ENCODE peak calls at places on chromosomes 5 and 9, in five cellular contexts. One of them, this sample, is unnamed.

GRCh38 chr5:81151546-81151945 is 81.6 kb upstream of the CKMT2 start:
- DNase-seq in heart right ventricle: no peak
- DNase-seq in glomerular endothelial cell: peak
- DNase-seq in activated T-cell treated with anti-CD3 and anti-CD28 coated beads for 1 hour: no peak
- DNase-seq in AG10803: peak
- DNase-seq in this sample: no peak

GRCh38 chr9:4305065-4305481 is 5.2 kb upstream of the GLIS3 start:
- DNase-seq in AG10803: no peak
- DNase-seq in glomerular endothelial cell: no peak
- DNase-seq in heart right ventricle: no peak
- DNase-seq in activated T-cell treated with anti-CD3 and anti-CD28 coated beads for 1 hour: no peak
- DNase-seq in this sample: no peak

GRCh38 chr9:124257865-124258764 is at the start of gene NEK6:
- DNase-seq in heart right ventricle: peak
- DNase-seq in activated T-cell treated with anti-CD3 and anti-CD28 coated beads for 1 hour: peak
- DNase-seq in glomerular endothelial cell: no peak
- DNase-seq in AG10803: peak
- DNase-seq in this sample: peak

GRCh38 chr5:11851402-11851801 is 52.8 kb downstream of the CTNND2 start:
- DNase-seq in glomerular endothelial cell: no peak
- DNase-seq in AG10803: no peak
- DNase-seq in heart right ventricle: no peak
- DNase-seq in activated T-cell treated with anti-CD3 and anti-CD28 coated beads for 1 hour: no peak
- DNase-seq in this sample: no peak

GRCh38 chr9:100911273-100911672 is 117.3 kb upstream of the PLPPR1 start:
- DNase-seq in glomerular endothelial cell: no peak
- DNase-seq in heart right ventricle: no peak
- DNase-seq in AG10803: no peak
- DNase-seq in activated T-cell treated with anti-CD3 and anti-CD28 coated beads for 1 hour: no peak
- DNase-seq in this sample: no peak

GRCh38 chr5:98768160-98769005 is 5.1 kb upstream of the RGMB start:
- DNase-seq in activated T-cell treated with anti-CD3 and anti-CD28 coated beads for 1 hour: no peak
- DNase-seq in glomerular endothelial cell: no peak
- DNase-seq in heart right ventricle: no peak
- DNase-seq in AG10803: peak
- DNase-seq in this sample: no peak

GRCh38 chr9:127844821-127845359 is 9.6 kb downstream of the ENG start:
- DNase-seq in activated T-cell treated with anti-CD3 and anti-CD28 coated beads for 1 hour: no peak
- DNase-seq in heart right ventricle: peak
- DNase-seq in AG10803: peak
- DNase-seq in glomerular endothelial cell: no peak
- DNase-seq in this sample: no peak

GRCh38 chr5:127321465-127321864 is 30.9 kb downstream of the MEGF10 start:
- DNase-seq in heart right ventricle: no peak
- DNase-seq in glomerular endothelial cell: no peak
- DNase-seq in AG10803: no peak
- DNase-seq in activated T-cell treated with anti-CD3 and anti-CD28 coated beads for 1 hour: no peak
- DNase-seq in this sample: no peak

GRCh38 chr5:116451905-116452450 is 122.6 kb downstream of the SEMA6A start:
- DNase-seq in AG10803: no peak
- DNase-seq in activated T-cell treated with anti-CD3 and anti-CD28 coated beads for 1 hour: no peak
- DNase-seq in heart right ventricle: no peak
- DNase-seq in glomerular endothelial cell: no peak
- DNase-seq in this sample: no peak

GRCh38 chr5:162248107-162248713 is 180.6 kb downstream of the GABRG2 start:
- DNase-seq in heart right ventricle: no peak
- DNase-seq in glomerular endothelial cell: no peak
- DNase-seq in activated T-cell treated with anti-CD3 and anti-CD28 coated beads for 1 hour: no peak
- DNase-seq in AG10803: no peak
- DNase-seq in this sample: no peak

GRCh38 chr5:17431272-17432050 is 66.6 kb upstream of the TAF11L2 start:
- DNase-seq in heart right ventricle: no peak
- DNase-seq in glomerular endothelial cell: no peak
- DNase-seq in activated T-cell treated with anti-CD3 and anti-CD28 coated beads for 1 hour: no peak
- DNase-seq in AG10803: no peak
- DNase-seq in this sample: no peak

GRCh38 chr5:96312383-96312782 is 120.7 kb downstream of the PCSK1 start:
- DNase-seq in heart right ventricle: no peak
- DNase-seq in activated T-cell treated with anti-CD3 and anti-CD28 coated beads for 1 hour: no peak
- DNase-seq in glomerular endothelial cell: no peak
- DNase-seq in AG10803: peak
- DNase-seq in this sample: no peak

GRCh38 chr5:174446446-174446845 is 277.9 kb upstream of the MSX2 start:
- DNase-seq in activated T-cell treated with anti-CD3 and anti-CD28 coated beads for 1 hour: no peak
- DNase-seq in heart right ventricle: no peak
- DNase-seq in AG10803: no peak
- DNase-seq in glomerular endothelial cell: no peak
- DNase-seq in this sample: peak

This sample was measured in natural killer cell.